ENCODE peak calls at places on chromosome 11, in five cellular contexts. J, A, Z, B and Y are unnamed samples.

GRCh38 chr11:44945639-44946038 is 5.0 kb downstream of the TP53I11 start:
- DNase-seq in B (no peak), Z (no peak), J (no peak), A (no peak), Y (no peak)

GRCh38 chr11:2801711-2802388 is 83.7 kb downstream of the CDKN1C start:
- DNase-seq in B (no peak), A (no peak), J (no peak), Z (no peak), Y (no peak)

GRCh38 chr11:66871521-66871901 is 14.6 kb downstream of the LRFN4 start:
- DNase-seq in J (no peak), Z (no peak), B (no peak), A (no peak), Y (no peak)

GRCh38 chr11:67700548-67701262 is 26.3 kb upstream of the ALDH3B2 start:
- DNase-seq in A (no peak), B (no peak), J (no peak), Z (no peak), Y (no peak)

GRCh38 chr11:131683131-131683530 is 312.7 kb downstream of the NTM start:
- DNase-seq in B (no peak), Z (no peak), J (no peak), A (no peak), Y (no peak)

GRCh38 chr11:64063741-64064140 is 28.0 kb downstream of the FLRT1 start:
- DNase-seq in A (no peak), Z (no peak), B (no peak), J (no peak), Y (no peak)

GRCh38 chr11:76426660-76427059 is 18.2 kb upstream of the EMSY start:
- DNase-seq in J (no peak), Z (no peak), A (no peak), B (no peak), Y (no peak)

GRCh38 chr11:7487360-7487759 is 2.1 kb downstream of the OLFML1 start:
- DNase-seq in B (no peak), J (no peak), Z (no peak), A (no peak), Y (no peak)

GRCh38 chr11:13644997-13645667 is 23.3 kb upstream of the FAR1 start:
- DNase-seq in B (no peak), J (no peak), Z (no peak), A (no peak), Y (no peak)

GRCh38 chr11:1793091-1793490 is 29.4 kb upstream of the CTSD start:
- DNase-seq in B (no peak), A (no peak), J (no peak), Z (no peak), Y (no peak)

GRCh38 chr11:2825886-2826678 is 59.5 kb downstream of the CDKN1C start:
- DNase-seq in Z (peak; percentile 78), B (peak; percentile 81), J (no peak), A (no peak), Y (peak; percentile 85)

GRCh38 chr11:59807047-59807446 is 3.5 kb downstream of the MRPL16 start:
- DNase-seq in B (no peak), Z (no peak), J (no peak), A (no peak), Y (no peak)

GRCh38 chr11:15774021-15774862 is 582.1 kb downstream of the SOX6 start:
- DNase-seq in A (no peak), B (no peak), J (no peak), Z (no peak), Y (no peak)

GRCh38 chr11:2557381-2557780 is 112.6 kb downstream of the KCNQ1 start:
- DNase-seq in B (no peak), A (no peak), J (no peak), Z (no peak), Y (no peak)

GRCh38 chr11:128709402-128709801 is 15.5 kb downstream of the FLI1 start:
- DNase-seq in Z (no peak), A (no peak), B (no peak), J (no peak), Y (no peak)

GRCh38 chr11:34501500-34501899 is 12.1 kb downstream of the ELF5 start:
- DNase-seq in A (no peak), Z (no peak), B (peak; percentile 28), J (no peak), Y (no peak)

GRCh38 chr11:14384338-14384737 is 25.4 kb upstream of the RRAS2 start:
- DNase-seq in J (no peak), A (no peak), B (peak; percentile 16), Z (no peak), Y (no peak)

GRCh38 chr11:45110562-45110961 is 35.9 kb upstream of the PRDM11 start:
- DNase-seq in Z (peak; percentile 50), J (peak; percentile 41), A (no peak), B (peak; percentile 88), Y (no peak)

GRCh38 chr11:35602979-35603378 is 15.3 kb upstream of the FJX1 start:
- DNase-seq in Z (no peak), J (no peak), A (no peak), B (no peak), Y (no peak)

GRCh38 chr11:17498058-17498457 is 21.4 kb upstream of the ABCC8 start:
- DNase-seq in Z (no peak), A (no peak), B (no peak), J (no peak), Y (no peak)

GRCh38 chr11:79060081-79060480 is 380.7 kb downstream of the TENM4 start:
- DNase-seq in Z (no peak), A (no peak), J (no peak), B (no peak), Y (no peak)

GRCh38 chr11:114774599-114775365 is 96.5 kb downstream of the NXPE2 start:
- DNase-seq in Z (no peak), B (no peak), A (no peak), J (peak; percentile 24), Y (no peak)

GRCh38 chr11:61917357-61918109 is at the start of gene RAB3IL1:
- DNase-seq in A (no peak), Z (no peak), J (peak; percentile 41), B (peak; percentile 66), Y (peak; percentile 63)

GRCh38 chr11:8060801-8061554 is 20.0 kb upstream of the TUB start:
- DNase-seq in J (no peak), A (no peak), Z (no peak), B (no peak), Y (no peak)

GRCh38 chr11:6681505-6681904 is 1.6 kb downstream of the MRPL17 start:
- DNase-seq in Z (no peak), A (no peak), J (no peak), B (no peak), Y (no peak)

GRCh38 chr11:70669871-70670683 is 271.7 kb downstream of the CTTN start:
- DNase-seq in B (no peak), A (no peak), Z (no peak), J (no peak), Y (no peak)

GRCh38 chr11:95698939-95699562 is 90.5 kb downstream of the FAM76B start:
- DNase-seq in B (no peak), Z (no peak), J (no peak), A (no peak), Y (no peak)

GRCh38 chr11:68551223-68551622 is 90.7 kb downstream of the PPP6R3 start:
- DNase-seq in B (no peak), Z (no peak), A (no peak), J (no peak), Y (no peak)